ENCODE peak calls at places on chromosomes 16 and 17, in seven cellular contexts. N is colonic mucosa, H is AG10803, T is GM13977, U is right atrium auricular region, X is HL-60, Z is mesothelial cell of epicardium. I is an unnamed sample.

GRCh38 chr17:13550291-13550690 is 51.4 kb downstream of the HS3ST3A1 start:
- DNase-seq in N (no peak), H (no peak), T (no peak), U (no peak), X (no peak), Z (no peak), I (no peak)

GRCh38 chr16:59046335-59046734 is 312.2 kb upstream of the GOT2 start:
- DNase-seq in N (no peak), H (peak; percentile 88), T (no peak), U (no peak), X (no peak), Z (no peak), I (no peak)

GRCh38 chr16:8346291-8346690 is 244.0 kb downstream of the TMEM114 start:
- DNase-seq in N (no peak), H (no peak), T (no peak), U (no peak), X (no peak), Z (no peak), I (no peak)

GRCh38 chr17:50891577-50891989 is 25.4 kb upstream of the TOB1 start:
- DNase-seq in N (no peak), H (no peak), T (no peak), U (no peak), X (no peak), Z (no peak), I (no peak)

GRCh38 chr17:73533801-73534574 is 110.3 kb downstream of the SDK2 start:
- DNase-seq in N (no peak), H (no peak), T (no peak), U (no peak), X (no peak), Z (no peak), I (no peak)

GRCh38 chr17:39653662-39654331 is 11.4 kb upstream of the TCAP start:
- DNase-seq in N (peak; percentile 90), H (peak; percentile 22), T (peak; percentile 94), U (no peak), X (peak; percentile 80), Z (no peak), I (peak; percentile 89)

GRCh38 chr17:1074886-1075665 is 78.1 kb downstream of the TIMM22 start:
- DNase-seq in N (no peak), H (no peak), T (no peak), U (no peak), X (no peak), Z (no peak), I (no peak)

GRCh38 chr17:77581480-77581879 is 377.0 kb upstream of the TNRC6C start:
- DNase-seq in N (no peak), H (peak; percentile 54), T (no peak), U (no peak), X (no peak), Z (no peak), I (no peak)

GRCh38 chr17:80942360-80943345 is 49.0 kb upstream of the CHMP6 start:
- DNase-seq in N (peak; percentile 87), H (peak; percentile 91), T (no peak), U (peak; percentile 95), X (no peak), Z (no peak), I (no peak)
- TF ChIP-seq CTCF in N (no peak), H (peak; percentile 42), T (no peak), U (peak; percentile 38), X (no peak), Z (no peak), I (no peak)

GRCh38 chr17:69470702-69471101 is 56.2 kb downstream of the MAP2K6 start:
- DNase-seq in N (peak; percentile 88), H (no peak), T (no peak), U (no peak), X (no peak), Z (no peak), I (no peak)

GRCh38 chr17:69477204-69477899 is 62.9 kb downstream of the MAP2K6 start:
- DNase-seq in N (no peak), H (no peak), T (no peak), U (no peak), X (peak; percentile 11), Z (no peak), I (no peak)

GRCh38 chr17:69474171-69474831 is 59.8 kb downstream of the MAP2K6 start:
- DNase-seq in N (no peak), H (no peak), T (no peak), U (no peak), X (no peak), Z (no peak), I (no peak)

GRCh38 chr17:69471406-69471805 is 56.9 kb downstream of the MAP2K6 start:
- DNase-seq in N (no peak), H (no peak), T (no peak), U (no peak), X (no peak), Z (no peak), I (no peak)

DNA sequence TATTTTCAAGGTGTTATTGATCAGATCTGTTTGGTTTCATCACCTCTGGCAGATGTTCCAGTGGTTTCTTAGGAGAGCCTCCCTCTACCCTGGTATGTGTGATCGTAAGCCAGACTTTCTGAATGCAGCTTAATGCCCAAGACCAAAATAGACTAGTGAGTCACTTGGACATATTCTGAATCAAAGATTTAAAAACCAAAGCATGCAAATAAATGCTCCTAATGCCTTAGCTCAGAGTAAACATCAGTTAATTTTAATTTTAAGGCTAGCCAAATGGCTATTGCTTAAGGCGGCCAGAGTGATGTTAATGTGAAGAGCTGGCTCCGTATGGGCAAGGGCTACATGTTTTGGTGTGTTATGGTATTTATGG is 59.3 kb downstream of the MAP2K6 start:
- DNase-seq in N (no peak), H (peak; percentile 97), T (no peak), U (no peak), X (no peak), Z (no peak), I (no peak)
- TF ChIP-seq CTCF in N (no peak), H (no peak), T (no peak), U (no peak), X (no peak), Z (no peak), I (no peak)

GRCh38 chr17:27403480-27404005 is 52.7 kb upstream of the KSR1 start:
- DNase-seq in N (no peak), H (no peak), T (no peak), U (no peak), X (no peak), Z (no peak), I (no peak)

GRCh38 chr17:27408891-27409290 is 47.4 kb upstream of the KSR1 start:
- DNase-seq in N (no peak), H (peak; percentile 22), T (no peak), U (no peak), X (no peak), Z (no peak), I (no peak)

GRCh38 chr17:27413295-27413694 is 43.0 kb upstream of the KSR1 start:
- DNase-seq in N (no peak), H (no peak), T (no peak), U (no peak), X (peak; percentile 36), Z (no peak), I (no peak)

GRCh38 chr17:27402943-27403342 is 53.3 kb upstream of the KSR1 start:
- DNase-seq in N (no peak), H (no peak), T (no peak), U (no peak), X (no peak), Z (no peak), I (no peak)

GRCh38 chr17:27407916-27408846 is 48.1 kb upstream of the KSR1 start:
- DNase-seq in N (no peak), H (peak; percentile 76), T (no peak), U (no peak), X (no peak), Z (no peak), I (no peak)
- TF ChIP-seq CTCF in N (no peak), H (no peak), T (no peak), U (no peak), X (no peak), Z (no peak), I (peak; percentile 21)

GRCh38 chr17:47844814-47845453 is 3.9 kb upstream of the SCRN2 start:
- DNase-seq in N (no peak), H (peak; percentile 38), T (no peak), U (no peak), X (no peak), Z (no peak), I (no peak)
- TF ChIP-seq CTCF in N (no peak), H (peak; percentile 56), T (no peak), U (peak; percentile 25), X (no peak), Z (peak; percentile 71), I (peak; percentile 49)

DNA sequence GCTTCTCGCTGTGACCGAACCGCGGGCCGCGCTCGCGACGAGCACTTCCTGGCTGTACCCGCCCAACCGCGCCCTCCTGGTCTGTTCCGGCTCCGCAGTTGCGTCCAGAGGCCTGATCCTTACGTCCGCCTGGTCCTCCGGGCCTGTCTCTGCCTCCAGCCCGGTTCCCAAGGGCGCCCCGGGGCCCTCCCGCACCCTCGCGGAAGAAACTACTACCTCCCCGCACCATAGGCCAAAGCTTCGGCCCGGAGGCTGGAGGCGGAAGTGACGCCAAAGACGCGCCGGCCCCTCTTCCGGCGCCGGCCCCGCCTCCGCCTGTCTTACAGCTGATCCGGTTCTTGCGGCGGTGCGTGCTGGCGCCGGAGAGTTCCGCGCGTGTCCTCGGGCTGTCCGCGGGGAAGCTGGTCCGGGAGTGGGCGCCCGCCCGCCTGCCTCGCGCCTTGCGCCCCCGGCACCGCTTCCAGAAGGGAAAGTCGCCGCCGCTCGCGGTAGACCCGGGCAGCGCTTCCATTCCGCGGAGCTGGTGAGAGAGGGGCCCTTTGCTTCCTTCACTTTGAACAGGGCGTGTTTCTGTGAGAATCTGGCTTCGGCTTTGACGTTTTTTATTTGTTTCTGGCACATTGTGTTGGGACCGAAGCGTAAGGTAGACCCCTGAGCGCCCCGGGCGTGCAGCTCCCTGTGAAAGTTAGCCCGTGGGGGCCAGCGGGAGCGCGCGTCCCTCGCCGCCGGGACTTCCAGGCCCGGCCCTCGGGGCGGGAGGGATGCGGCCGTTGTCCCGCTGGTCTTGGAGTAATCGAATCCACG is at the start of gene ZNF778:
- DNase-seq in N (peak; percentile 86), H (peak; percentile 80), T (peak; percentile 97), U (peak; percentile 87), X (peak; percentile 65), Z (peak; percentile 62), I (peak; percentile 92)
- TF ChIP-seq CTCF in N (no peak), H (no peak), T (no peak), U (peak; percentile 22), X (no peak), Z (no peak), I (no peak)

I was measured in osteocyte.